ENCODE peak calls at places on chromosomes 7 and 10, in seven cellular contexts. One of them, this sample, is unnamed.

GRCh38 chr7:30510124-30511074 is 5.8 kb upstream of the GGCT start:
- DNase-seq in uterus: no peak
- DNase-seq in Caco-2: peak
- DNase-seq in A549: no peak
- DNase-seq in BJ: no peak
- DNase-seq in Peyer's patch: no peak
- DNase-seq in prostate gland: no peak
- DNase-seq in this sample: peak

GRCh38 chr7:31950101-31950755 is 120.0 kb downstream of the PDE1C start:
- DNase-seq in uterus: no peak
- DNase-seq in Caco-2: no peak
- DNase-seq in A549: no peak
- DNase-seq in BJ: peak
- DNase-seq in Peyer's patch: no peak
- DNase-seq in prostate gland: no peak
- DNase-seq in this sample: no peak

GRCh38 chr10:88336316-88336715 is 246.8 kb downstream of the RNLS start:
- DNase-seq in uterus: no peak
- DNase-seq in Caco-2: no peak
- DNase-seq in A549: no peak
- DNase-seq in BJ: no peak
- DNase-seq in Peyer's patch: no peak
- DNase-seq in prostate gland: no peak
- DNase-seq in this sample: no peak

GRCh38 chr10:26931223-26931622 is 70.5 kb upstream of the ABI1 start:
- DNase-seq in uterus: no peak
- DNase-seq in Caco-2: peak
- DNase-seq in A549: no peak
- DNase-seq in BJ: no peak
- DNase-seq in Peyer's patch: peak
- DNase-seq in prostate gland: no peak
- DNase-seq in this sample: no peak

GRCh38 chr10:17873946-17874345 is 64.8 kb downstream of the MRC1 start:
- DNase-seq in uterus: no peak
- DNase-seq in Caco-2: no peak
- DNase-seq in A549: no peak
- DNase-seq in BJ: no peak
- DNase-seq in Peyer's patch: no peak
- DNase-seq in prostate gland: no peak
- DNase-seq in this sample: no peak

GRCh38 chr7:37400022-37400421 is 48.6 kb downstream of the ELMO1 start:
- DNase-seq in uterus: no peak
- DNase-seq in Caco-2: no peak
- DNase-seq in A549: no peak
- DNase-seq in BJ: no peak
- DNase-seq in Peyer's patch: no peak
- DNase-seq in prostate gland: no peak
- DNase-seq in this sample: no peak

GRCh38 chr10:71754562-71754961 is 18.8 kb downstream of the VSIR start:
- DNase-seq in uterus: no peak
- DNase-seq in Caco-2: no peak
- DNase-seq in A549: no peak
- DNase-seq in BJ: no peak
- DNase-seq in Peyer's patch: no peak
- DNase-seq in prostate gland: no peak
- DNase-seq in this sample: no peak

GRCh38 chr7:124649397-124650029 is 116.1 kb downstream of the GPR37 start:
- DNase-seq in uterus: no peak
- DNase-seq in Caco-2: no peak
- DNase-seq in A549: no peak
- DNase-seq in BJ: no peak
- DNase-seq in Peyer's patch: no peak
- DNase-seq in prostate gland: no peak
- DNase-seq in this sample: no peak

GRCh38 chr7:144725070-144725469 is 110.8 kb downstream of the TPK1 start:
- DNase-seq in uterus: no peak
- DNase-seq in Caco-2: no peak
- DNase-seq in A549: no peak
- DNase-seq in BJ: no peak
- DNase-seq in Peyer's patch: no peak
- DNase-seq in prostate gland: no peak
- DNase-seq in this sample: no peak

DNA sequence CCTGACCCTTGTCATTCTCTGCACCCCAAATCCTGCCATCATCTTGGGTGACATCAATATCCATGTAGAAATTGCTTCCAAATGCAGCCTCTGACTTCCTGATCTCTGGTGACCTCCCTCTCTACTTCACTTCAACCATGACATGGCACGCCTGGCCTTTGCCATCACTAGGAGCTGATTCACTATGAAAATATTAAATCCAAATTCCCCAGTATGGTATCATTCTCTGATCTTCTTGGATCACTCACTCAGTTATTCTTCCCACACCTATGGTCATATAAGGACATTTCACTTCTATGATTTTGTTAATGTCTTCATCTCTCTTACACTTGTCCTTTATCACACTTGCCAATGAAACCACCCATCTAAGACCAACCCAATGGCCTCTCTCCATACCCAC is 73.7 kb upstream of the ODAD2 start:
- DNase-seq in uterus: no peak
- DNase-seq in Caco-2: no peak
- DNase-seq in A549: no peak
- DNase-seq in BJ: no peak
- DNase-seq in Peyer's patch: no peak
- DNase-seq in prostate gland: no peak
- DNase-seq in this sample: no peak
- H3K4me3 ChIP-seq in uterus: no peak
- H3K4me3 ChIP-seq in Caco-2: no peak
- H3K4me3 ChIP-seq in A549: no peak
- H3K4me3 ChIP-seq in BJ: no peak
- H3K4me3 ChIP-seq in Peyer's patch: no peak
- H3K4me3 ChIP-seq in prostate gland: no peak
- H3K4me3 ChIP-seq in this sample: no peak

GRCh38 chr7:22564511-22565045 is 64.6 kb upstream of the STEAP1B start:
- DNase-seq in uterus: no peak
- DNase-seq in Caco-2: no peak
- DNase-seq in A549: no peak
- DNase-seq in BJ: peak
- DNase-seq in Peyer's patch: no peak
- DNase-seq in prostate gland: no peak
- DNase-seq in this sample: no peak

GRCh38 chr7:22563621-22564241 is 63.7 kb upstream of the STEAP1B start:
- DNase-seq in uterus: no peak
- DNase-seq in Caco-2: peak
- DNase-seq in A549: no peak
- DNase-seq in BJ: no peak
- DNase-seq in Peyer's patch: no peak
- DNase-seq in prostate gland: no peak
- DNase-seq in this sample: no peak

GRCh38 chr7:22566592-22566991 is 66.6 kb upstream of the STEAP1B start:
- DNase-seq in uterus: no peak
- DNase-seq in Caco-2: no peak
- DNase-seq in A549: no peak
- DNase-seq in BJ: no peak
- DNase-seq in Peyer's patch: no peak
- DNase-seq in prostate gland: no peak
- DNase-seq in this sample: no peak

GRCh38 chr7:22566176-22566575 is 66.2 kb upstream of the STEAP1B start:
- DNase-seq in uterus: no peak
- DNase-seq in Caco-2: no peak
- DNase-seq in A549: no peak
- DNase-seq in BJ: no peak
- DNase-seq in Peyer's patch: peak
- DNase-seq in prostate gland: no peak
- DNase-seq in this sample: no peak

GRCh38 chr7:22565315-22565811 is 65.4 kb upstream of the STEAP1B start:
- DNase-seq in uterus: no peak
- DNase-seq in Caco-2: no peak
- DNase-seq in A549: no peak
- DNase-seq in BJ: no peak
- DNase-seq in Peyer's patch: no peak
- DNase-seq in prostate gland: no peak
- DNase-seq in this sample: no peak
- H3K4me3 ChIP-seq in uterus: no peak
- H3K4me3 ChIP-seq in Caco-2: no peak
- H3K4me3 ChIP-seq in A549: no peak
- H3K4me3 ChIP-seq in BJ: no peak
- H3K4me3 ChIP-seq in Peyer's patch: no peak
- H3K4me3 ChIP-seq in prostate gland: no peak
- H3K4me3 ChIP-seq in this sample: no peak

GRCh38 chr7:130958846-130959245 is 224.8 kb upstream of the KLF14 start:
- DNase-seq in uterus: no peak
- DNase-seq in Caco-2: no peak
- DNase-seq in A549: no peak
- DNase-seq in BJ: no peak
- DNase-seq in Peyer's patch: no peak
- DNase-seq in prostate gland: no peak
- DNase-seq in this sample: no peak
- H3K4me3 ChIP-seq in uterus: no peak
- H3K4me3 ChIP-seq in Caco-2: no peak
- H3K4me3 ChIP-seq in A549: peak
- H3K4me3 ChIP-seq in BJ: no peak
- H3K4me3 ChIP-seq in Peyer's patch: no peak
- H3K4me3 ChIP-seq in prostate gland: no peak
- H3K4me3 ChIP-seq in this sample: no peak

DNA sequence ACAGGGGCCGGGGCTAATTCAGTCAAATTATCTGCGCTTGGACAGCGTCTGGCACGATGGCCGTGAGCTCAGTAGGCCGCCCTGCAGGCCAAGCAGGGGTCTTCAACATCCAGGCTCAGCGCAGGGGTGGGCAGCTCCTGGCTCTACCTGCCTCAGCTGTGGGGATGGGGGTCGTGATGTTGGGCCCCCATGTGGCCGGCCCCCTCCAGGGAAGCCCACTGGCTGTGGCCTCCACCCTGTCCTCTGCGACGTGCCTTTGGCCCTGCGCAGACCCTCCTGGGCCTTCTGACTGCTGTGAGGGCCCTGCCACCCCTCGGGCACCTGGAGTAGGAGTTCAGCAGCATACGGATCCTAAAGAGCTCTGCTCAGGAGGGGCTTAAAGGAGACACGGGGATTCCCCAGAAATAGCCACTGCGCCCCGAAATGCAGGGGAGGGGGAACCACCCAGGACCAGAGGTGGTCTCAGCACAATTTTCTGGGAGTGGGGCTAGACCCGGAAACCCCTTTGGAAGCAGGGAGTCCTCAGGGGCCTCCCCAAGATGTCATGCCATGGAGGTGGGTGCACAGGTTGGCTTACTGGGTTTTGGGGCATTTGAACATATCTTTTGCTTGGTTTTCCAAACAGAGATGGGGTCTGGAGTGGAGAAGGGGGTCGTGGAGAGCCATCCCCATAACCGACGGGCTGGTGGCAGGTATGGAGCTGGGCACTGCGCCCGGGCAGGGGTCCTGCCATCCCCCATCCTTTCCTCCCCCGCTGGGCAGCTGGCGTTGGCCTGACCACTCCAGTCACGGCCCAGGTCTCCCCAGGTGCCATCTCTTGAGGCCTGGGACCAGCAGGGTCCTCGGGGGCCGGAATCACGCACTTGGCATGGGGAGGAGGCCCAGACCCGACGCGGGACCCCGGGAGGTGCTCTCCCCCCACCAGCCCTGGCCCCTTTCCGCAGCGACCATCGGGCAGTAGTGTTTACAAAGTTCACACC is 4.0 kb upstream of the ADAP1 start:
- DNase-seq in uterus: no peak
- DNase-seq in Caco-2: no peak
- DNase-seq in A549: no peak
- DNase-seq in BJ: no peak
- DNase-seq in Peyer's patch: peak
- DNase-seq in prostate gland: no peak
- DNase-seq in this sample: no peak
- H3K4me3 ChIP-seq in uterus: no peak
- H3K4me3 ChIP-seq in Caco-2: no peak
- H3K4me3 ChIP-seq in A549: no peak
- H3K4me3 ChIP-seq in BJ: no peak
- H3K4me3 ChIP-seq in Peyer's patch: no peak
- H3K4me3 ChIP-seq in prostate gland: no peak
- H3K4me3 ChIP-seq in this sample: no peak

GRCh38 chr7:28378574-28379149 is 33.7 kb upstream of the CREB5 start:
- DNase-seq in uterus: no peak
- DNase-seq in Caco-2: no peak
- DNase-seq in A549: no peak
- DNase-seq in BJ: no peak
- DNase-seq in Peyer's patch: no peak
- DNase-seq in prostate gland: no peak
- DNase-seq in this sample: no peak
- H3K4me3 ChIP-seq in uterus: no peak
- H3K4me3 ChIP-seq in Caco-2: no peak
- H3K4me3 ChIP-seq in A549: no peak
- H3K4me3 ChIP-seq in BJ: no peak
- H3K4me3 ChIP-seq in Peyer's patch: no peak
- H3K4me3 ChIP-seq in prostate gland: no peak
- H3K4me3 ChIP-seq in this sample: no peak

GRCh38 chr10:687583-688286 is 1.7 kb downstream of the DIP2C start:
- DNase-seq in uterus: no peak
- DNase-seq in Caco-2: no peak
- DNase-seq in A549: no peak
- DNase-seq in BJ: no peak
- DNase-seq in Peyer's patch: no peak
- DNase-seq in prostate gland: no peak
- DNase-seq in this sample: no peak
- H3K4me3 ChIP-seq in uterus: peak
- H3K4me3 ChIP-seq in Caco-2: peak
- H3K4me3 ChIP-seq in A549: peak
- H3K4me3 ChIP-seq in BJ: peak
- H3K4me3 ChIP-seq in Peyer's patch: no peak
- H3K4me3 ChIP-seq in prostate gland: peak
- H3K4me3 ChIP-seq in this sample: peak